ENCODE peak calls at places on chromosomes 16 and 17, in nine cellular contexts. One of them, this sample, is unnamed.

GRCh38 chr17:73710095-73710592 is 65.9 kb upstream of the SDK2 start:
- DNase-seq in MM.1S: peak
- DNase-seq in fibroblast of mammary gland: peak
- DNase-seq in endothelial cell of umbilical vein: no peak
- DNase-seq in psoas muscle: peak
- DNase-seq in cardiac fibroblast: peak
- DNase-seq in upper lobe of left lung: peak
- DNase-seq in RWPE2: no peak
- DNase-seq in adrenal gland: peak
- DNase-seq in this sample: peak

GRCh38 chr16:81261049-81261648 is 22.7 kb downstream of the BCO1 start:
- DNase-seq in fibroblast of mammary gland: peak
- DNase-seq in RWPE2: no peak
- DNase-seq in cardiac fibroblast: no peak
- DNase-seq in MM.1S: no peak
- DNase-seq in endothelial cell of umbilical vein: peak
- DNase-seq in adrenal gland: no peak
- DNase-seq in psoas muscle: no peak
- DNase-seq in upper lobe of left lung: no peak
- DNase-seq in this sample: peak

GRCh38 chr16:89921699-89922476 is 1.3 kb upstream of the TUBB3 start:
- DNase-seq in endothelial cell of umbilical vein: peak
- DNase-seq in upper lobe of left lung: peak
- DNase-seq in cardiac fibroblast: peak
- DNase-seq in RWPE2: peak
- DNase-seq in adrenal gland: peak
- DNase-seq in psoas muscle: peak
- DNase-seq in MM.1S: no peak
- DNase-seq in fibroblast of mammary gland: peak
- DNase-seq in this sample: no peak

GRCh38 chr17:8785547-8786412 is 13.4 kb downstream of the MFSD6L start:
- DNase-seq in RWPE2: no peak
- DNase-seq in upper lobe of left lung: no peak
- DNase-seq in MM.1S: peak
- DNase-seq in cardiac fibroblast: peak
- DNase-seq in adrenal gland: peak
- DNase-seq in psoas muscle: peak
- DNase-seq in endothelial cell of umbilical vein: peak
- DNase-seq in fibroblast of mammary gland: peak
- DNase-seq in this sample: peak

GRCh38 chr17:32993977-32994376 is 2.3 kb downstream of the SPACA3 start:
- DNase-seq in fibroblast of mammary gland: no peak
- DNase-seq in upper lobe of left lung: no peak
- DNase-seq in RWPE2: no peak
- DNase-seq in adrenal gland: no peak
- DNase-seq in MM.1S: peak
- DNase-seq in psoas muscle: no peak
- DNase-seq in endothelial cell of umbilical vein: no peak
- DNase-seq in cardiac fibroblast: no peak
- DNase-seq in this sample: peak

GRCh38 chr17:56142781-56143180 is 10.5 kb upstream of the ANKFN1 start:
- DNase-seq in fibroblast of mammary gland: no peak
- DNase-seq in psoas muscle: no peak
- DNase-seq in upper lobe of left lung: no peak
- DNase-seq in RWPE2: no peak
- DNase-seq in MM.1S: no peak
- DNase-seq in adrenal gland: no peak
- DNase-seq in cardiac fibroblast: no peak
- DNase-seq in endothelial cell of umbilical vein: no peak
- DNase-seq in this sample: no peak

GRCh38 chr16:12951392-12951791 is 50.0 kb downstream of the SHISA9 start:
- DNase-seq in cardiac fibroblast: no peak
- DNase-seq in adrenal gland: no peak
- DNase-seq in upper lobe of left lung: no peak
- DNase-seq in MM.1S: no peak
- DNase-seq in RWPE2: no peak
- DNase-seq in fibroblast of mammary gland: no peak
- DNase-seq in psoas muscle: no peak
- DNase-seq in endothelial cell of umbilical vein: no peak
- DNase-seq in this sample: no peak

GRCh38 chr17:7626956-7627249 is 718 bp downstream of the SAT2 start:
- DNase-seq in upper lobe of left lung: no peak
- DNase-seq in MM.1S: no peak
- DNase-seq in RWPE2: no peak
- DNase-seq in psoas muscle: no peak
- DNase-seq in adrenal gland: no peak
- DNase-seq in fibroblast of mammary gland: no peak
- DNase-seq in endothelial cell of umbilical vein: no peak
- DNase-seq in cardiac fibroblast: no peak
- DNase-seq in this sample: no peak

GRCh38 chr16:84271866-84272265 is 22.8 kb upstream of the WFDC1 start:
- DNase-seq in MM.1S: no peak
- DNase-seq in cardiac fibroblast: no peak
- DNase-seq in fibroblast of mammary gland: no peak
- DNase-seq in endothelial cell of umbilical vein: no peak
- DNase-seq in psoas muscle: no peak
- DNase-seq in RWPE2: no peak
- DNase-seq in adrenal gland: no peak
- DNase-seq in upper lobe of left lung: no peak
- DNase-seq in this sample: no peak

GRCh38 chr16:69217433-69217832 is 30.5 kb downstream of the SNTB2 start:
- DNase-seq in MM.1S: no peak
- DNase-seq in upper lobe of left lung: no peak
- DNase-seq in endothelial cell of umbilical vein: peak
- DNase-seq in adrenal gland: no peak
- DNase-seq in fibroblast of mammary gland: peak
- DNase-seq in psoas muscle: no peak
- DNase-seq in RWPE2: no peak
- DNase-seq in cardiac fibroblast: peak
- DNase-seq in this sample: no peak

GRCh38 chr16:57764006-57764340 is 28.4 kb downstream of the KATNB1 start:
- DNase-seq in upper lobe of left lung: peak
- DNase-seq in endothelial cell of umbilical vein: no peak
- DNase-seq in RWPE2: no peak
- DNase-seq in fibroblast of mammary gland: no peak
- DNase-seq in adrenal gland: no peak
- DNase-seq in MM.1S: no peak
- DNase-seq in cardiac fibroblast: no peak
- DNase-seq in psoas muscle: no peak
- DNase-seq in this sample: no peak

GRCh38 chr17:39904990-39905288 is 13.5 kb downstream of the GSDMB start:
- DNase-seq in fibroblast of mammary gland: no peak
- DNase-seq in adrenal gland: no peak
- DNase-seq in upper lobe of left lung: no peak
- DNase-seq in RWPE2: no peak
- DNase-seq in psoas muscle: no peak
- DNase-seq in endothelial cell of umbilical vein: no peak
- DNase-seq in MM.1S: no peak
- DNase-seq in cardiac fibroblast: no peak
- DNase-seq in this sample: no peak

GRCh38 chr16:4957420-4957719 is 760 bp upstream of the SEC14L5 start:
- DNase-seq in MM.1S: no peak
- DNase-seq in cardiac fibroblast: no peak
- DNase-seq in RWPE2: no peak
- DNase-seq in fibroblast of mammary gland: no peak
- DNase-seq in upper lobe of left lung: no peak
- DNase-seq in psoas muscle: no peak
- DNase-seq in endothelial cell of umbilical vein: no peak
- DNase-seq in adrenal gland: no peak
- DNase-seq in this sample: no peak
- H3K4me3 ChIP-seq in MM.1S: peak
- H3K4me3 ChIP-seq in cardiac fibroblast: peak
- H3K4me3 ChIP-seq in RWPE2: peak
- H3K4me3 ChIP-seq in fibroblast of mammary gland: peak
- H3K4me3 ChIP-seq in upper lobe of left lung: no peak
- H3K4me3 ChIP-seq in psoas muscle: peak
- H3K4me3 ChIP-seq in endothelial cell of umbilical vein: peak
- H3K4me3 ChIP-seq in adrenal gland: peak
- H3K4me3 ChIP-seq in this sample: peak

GRCh38 chr17:29906969-29907368 is 23.1 kb downstream of the SSH2 start:
- DNase-seq in RWPE2: no peak
- DNase-seq in psoas muscle: no peak
- DNase-seq in MM.1S: no peak
- DNase-seq in cardiac fibroblast: no peak
- DNase-seq in fibroblast of mammary gland: no peak
- DNase-seq in upper lobe of left lung: no peak
- DNase-seq in endothelial cell of umbilical vein: no peak
- DNase-seq in adrenal gland: no peak
- DNase-seq in this sample: no peak

GRCh38 chr17:29914819-29915537 is 15.1 kb downstream of the SSH2 start:
- DNase-seq in adrenal gland: no peak
- DNase-seq in upper lobe of left lung: no peak
- DNase-seq in RWPE2: no peak
- DNase-seq in cardiac fibroblast: no peak
- DNase-seq in fibroblast of mammary gland: no peak
- DNase-seq in psoas muscle: no peak
- DNase-seq in MM.1S: peak
- DNase-seq in endothelial cell of umbilical vein: no peak
- DNase-seq in this sample: no peak

GRCh38 chr17:29905879-29906167 is 24.2 kb downstream of the SSH2 start:
- DNase-seq in endothelial cell of umbilical vein: no peak
- DNase-seq in upper lobe of left lung: no peak
- DNase-seq in adrenal gland: no peak
- DNase-seq in psoas muscle: no peak
- DNase-seq in fibroblast of mammary gland: no peak
- DNase-seq in MM.1S: no peak
- DNase-seq in cardiac fibroblast: no peak
- DNase-seq in RWPE2: no peak
- DNase-seq in this sample: no peak

GRCh38 chr17:29909604-29910003 is 20.4 kb downstream of the SSH2 start:
- DNase-seq in adrenal gland: no peak
- DNase-seq in psoas muscle: no peak
- DNase-seq in endothelial cell of umbilical vein: no peak
- DNase-seq in cardiac fibroblast: no peak
- DNase-seq in MM.1S: no peak
- DNase-seq in RWPE2: no peak
- DNase-seq in upper lobe of left lung: no peak
- DNase-seq in fibroblast of mammary gland: peak
- DNase-seq in this sample: no peak

DNA sequence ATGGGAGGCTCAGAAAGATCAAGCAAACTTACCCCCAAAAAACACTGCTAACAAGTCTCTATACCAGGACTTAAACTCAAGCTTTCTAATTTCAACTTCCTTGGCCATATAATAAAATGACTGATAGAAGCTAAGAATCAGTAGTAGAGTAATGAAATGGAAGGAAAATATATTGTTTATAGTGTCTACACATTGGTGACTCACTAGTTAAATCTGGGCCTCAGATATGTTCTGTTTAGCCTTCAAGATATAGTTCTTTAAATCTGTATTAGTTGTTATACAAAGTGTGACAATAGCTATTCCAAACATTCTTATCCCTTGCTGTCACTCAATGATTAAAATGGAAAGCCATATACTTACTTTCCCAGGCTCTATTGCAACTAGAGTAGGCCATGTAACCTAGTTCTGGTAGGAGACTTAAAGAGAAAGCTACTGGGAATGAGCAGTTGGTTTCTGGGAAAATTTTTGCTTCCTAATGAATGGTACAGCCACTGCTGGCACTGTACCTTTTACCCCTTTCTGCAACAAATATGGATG is 18.3 kb downstream of the SSH2 start:
- DNase-seq in RWPE2: no peak
- DNase-seq in adrenal gland: no peak
- DNase-seq in upper lobe of left lung: no peak
- DNase-seq in cardiac fibroblast: peak
- DNase-seq in MM.1S: no peak
- DNase-seq in fibroblast of mammary gland: no peak
- DNase-seq in psoas muscle: no peak
- DNase-seq in endothelial cell of umbilical vein: no peak
- DNase-seq in this sample: no peak
- TF ChIP-seq CTCF in RWPE2: no peak
- TF ChIP-seq CTCF in adrenal gland: no peak
- TF ChIP-seq CTCF in upper lobe of left lung: no peak
- TF ChIP-seq CTCF in cardiac fibroblast: no peak
- TF ChIP-seq CTCF in MM.1S: no peak
- TF ChIP-seq CTCF in fibroblast of mammary gland: no peak
- TF ChIP-seq CTCF in psoas muscle: no peak
- TF ChIP-seq CTCF in endothelial cell of umbilical vein: no peak
- TF ChIP-seq CTCF in this sample: no peak

DNA sequence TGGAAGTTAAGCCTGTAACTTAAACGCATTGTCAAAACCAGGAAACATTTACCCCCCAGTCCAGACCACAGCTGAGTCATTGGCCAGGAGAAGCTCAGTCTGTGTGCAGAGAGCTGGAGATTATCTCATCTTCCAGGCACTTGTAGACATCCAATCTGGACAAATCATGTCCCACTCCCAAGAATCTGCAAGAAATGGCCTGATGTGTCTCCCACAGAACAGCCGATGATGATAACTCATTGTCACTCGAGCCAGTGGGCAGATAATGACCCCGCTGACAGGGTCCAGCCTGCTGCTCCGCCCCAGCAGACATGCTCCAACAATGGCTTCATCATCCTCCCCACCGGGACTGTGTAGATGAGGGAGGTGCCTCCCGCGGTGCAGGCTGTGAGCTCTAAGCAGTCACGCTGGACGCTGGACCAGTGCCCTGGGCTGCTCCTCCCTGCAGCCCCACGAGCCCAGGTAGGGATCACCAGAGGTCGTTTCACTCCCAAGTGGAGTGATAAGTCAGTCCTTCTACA is 322.5 kb downstream of the C16orf95 start:
- DNase-seq in MM.1S: no peak
- DNase-seq in cardiac fibroblast: peak
- DNase-seq in endothelial cell of umbilical vein: peak
- DNase-seq in fibroblast of mammary gland: peak
- DNase-seq in psoas muscle: no peak
- DNase-seq in adrenal gland: no peak
- DNase-seq in RWPE2: no peak
- DNase-seq in upper lobe of left lung: peak
- DNase-seq in this sample: no peak
- H3K4me3 ChIP-seq in MM.1S: no peak
- H3K4me3 ChIP-seq in cardiac fibroblast: peak
- H3K4me3 ChIP-seq in endothelial cell of umbilical vein: no peak
- H3K4me3 ChIP-seq in fibroblast of mammary gland: peak
- H3K4me3 ChIP-seq in psoas muscle: no peak
- H3K4me3 ChIP-seq in adrenal gland: no peak
- H3K4me3 ChIP-seq in RWPE2: no peak
- H3K4me3 ChIP-seq in upper lobe of left lung: no peak
- H3K4me3 ChIP-seq in this sample: no peak

DNA sequence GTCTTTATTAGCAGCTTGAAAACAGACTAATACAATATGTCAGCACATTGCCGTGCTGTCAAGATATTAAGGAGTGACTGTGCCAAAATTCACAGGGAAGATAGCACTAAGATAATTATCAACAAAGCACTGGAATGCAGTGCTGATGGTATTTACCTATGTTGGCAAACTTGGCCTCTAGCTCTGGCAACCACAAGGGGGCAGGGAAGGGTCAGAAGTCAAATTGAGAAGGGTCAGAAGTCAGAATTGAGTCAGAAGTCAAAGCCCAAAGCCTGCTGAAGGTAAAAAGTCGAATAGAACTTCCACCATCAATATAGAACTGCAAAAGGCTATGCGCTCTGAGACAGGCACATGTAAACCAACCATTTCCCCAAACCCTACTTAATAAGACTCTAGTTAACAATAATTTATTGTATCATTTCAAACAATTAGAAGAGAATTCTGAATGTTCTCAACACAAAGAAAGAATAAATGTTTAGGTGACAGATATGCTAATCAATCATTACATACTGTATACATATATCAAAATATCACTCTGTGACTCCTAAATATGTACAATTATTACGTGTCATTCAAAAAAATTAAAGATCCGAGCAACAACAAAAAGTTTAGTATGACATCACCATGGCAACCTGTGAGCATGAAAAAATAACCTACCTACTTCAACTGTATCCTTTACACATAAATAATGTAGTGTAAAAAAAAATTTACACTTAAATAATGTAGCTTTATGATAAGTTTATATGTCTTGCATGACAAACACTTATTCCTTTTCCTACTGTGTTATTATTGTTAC is 916.1 kb downstream of the KCNJ2 start:
- DNase-seq in MM.1S: peak
- DNase-seq in endothelial cell of umbilical vein: no peak
- DNase-seq in fibroblast of mammary gland: peak
- DNase-seq in adrenal gland: no peak
- DNase-seq in psoas muscle: no peak
- DNase-seq in upper lobe of left lung: no peak
- DNase-seq in RWPE2: no peak
- DNase-seq in cardiac fibroblast: no peak
- DNase-seq in this sample: peak
- TF ChIP-seq CTCF in MM.1S: peak
- TF ChIP-seq CTCF in endothelial cell of umbilical vein: no peak
- TF ChIP-seq CTCF in fibroblast of mammary gland: peak
- TF ChIP-seq CTCF in adrenal gland: no peak
- TF ChIP-seq CTCF in psoas muscle: no peak
- TF ChIP-seq CTCF in upper lobe of left lung: no peak
- TF ChIP-seq CTCF in RWPE2: peak
- TF ChIP-seq CTCF in cardiac fibroblast: peak
- TF ChIP-seq CTCF in this sample: peak

This sample was measured in GM12865.